ENCODE peak calls at places on chromosomes 3 and 15, in four cellular contexts. D, N, F and B are unnamed samples.

GRCh38 chr3:72722930-72723726 is 125.1 kb downstream of the SHQ1 start:
- DNase-seq in F (peak; percentile 3), N (no peak), D (peak; percentile 84), B (no peak)

GRCh38 chr3:190306513-190307163 is 15.6 kb downstream of the CLDN1 start:
- DNase-seq in D (peak; percentile 92), F (no peak), N (no peak), B (no peak)

GRCh38 chr3:112582242-112582874 is 20.5 kb downstream of the SLC35A5 start:
- DNase-seq in F (no peak), N (peak; percentile 7), D (peak; percentile 82), B (no peak)

GRCh38 chr15:40762919-40763800 is 708 bp upstream of the GCHFR start:
- DNase-seq in N (peak; percentile 72), F (no peak), D (peak; percentile 55), B (peak; percentile 57)

GRCh38 chr3:30475809-30476178 is 130.6 kb upstream of the TGFBR2 start:
- DNase-seq in F (no peak), D (no peak), N (no peak), B (no peak)

GRCh38 chr3:114152519-114153151 is 26.2 kb downstream of the DRD3 start:
- DNase-seq in D (peak; percentile 73), N (peak; percentile 82), F (peak; percentile 80), B (peak; percentile 57)

GRCh38 chr3:156772588-156773206 is 53.5 kb upstream of the LEKR1 start:
- DNase-seq in D (peak; percentile 31), F (no peak), N (no peak), B (no peak)

GRCh38 chr3:78804251-78805037 is 963.4 kb downstream of the ROBO1 start:
- DNase-seq in F (no peak), D (peak; percentile 47), N (no peak), B (no peak)

GRCh38 chr15:56996746-56997470 is 78.5 kb downstream of the TCF12 start:
- DNase-seq in D (peak; percentile 44), F (no peak), N (no peak), B (no peak)